ENCODE peak calls at places on chromosomes 12 and 14, in nine cellular contexts. W is endothelial cell, X is tibial artery, O is B cell, I is fibroblast of mammary gland, V is fibroblast of lung, J is cardiac muscle cell, U is left lung, Q is AG04450. F is an unnamed sample.
A peak's percentile ranks its signal among the peaks of the same experiment; 100 is the strongest.

GRCh38 chr14:23299186-23299521 is 3.5 kb downstream of the PPP1R3E start:
- DNase-seq in U (no peak), W (no peak), I (no peak), X (no peak), Q (no peak), V (no peak), O (no peak), J (no peak), F (no peak)

GRCh38 chr12:27244680-27245005 is 557 bp downstream of the STK38L start:
- DNase-seq in U (no peak), X (no peak), I (peak; percentile 68), Q (no peak), V (peak; percentile 65), O (peak; percentile 42), W (no peak), J (peak; percentile 56), F (no peak)

GRCh38 chr12:30457621-30458289 is 237.9 kb downstream of the IPO8 start:
- DNase-seq in J (peak; percentile 93), U (no peak), O (no peak), W (no peak), V (peak; percentile 92), Q (peak; percentile 26), I (peak; percentile 96), X (no peak), F (no peak)

GRCh38 chr14:91839754-91840153 is 27.6 kb downstream of the TC2N start:
- DNase-seq in Q (no peak), O (no peak), I (no peak), J (no peak), V (no peak), W (no peak), X (no peak), U (no peak), F (no peak)

GRCh38 chr12:15580431-15580830 is 208.8 kb downstream of the EPS8 start:
- DNase-seq in J (no peak), Q (no peak), O (no peak), V (no peak), X (no peak), W (no peak), I (no peak), U (no peak), F (no peak)

GRCh38 chr14:100439781-100440180 is 116.6 kb downstream of the SLC25A47 start:
- DNase-seq in X (no peak), J (peak; percentile 59), I (peak; percentile 36), Q (no peak), W (no peak), U (no peak), O (no peak), V (peak; percentile 17), F (no peak)

GRCh38 chr14:75640876-75641275 is 19.8 kb downstream of the ERG28 start:
- DNase-seq in O (no peak), I (no peak), V (no peak), Q (no peak), U (no peak), J (no peak), W (no peak), X (no peak), F (no peak)

GRCh38 chr12:108117163-108117849 is 11.8 kb upstream of the WSCD2 start:
- DNase-seq in V (no peak), W (no peak), I (no peak), X (no peak), U (no peak), O (no peak), Q (no peak), J (no peak), F (no peak)

GRCh38 chr14:20794644-20795369 is 7.8 kb downstream of the RNASE1 start:
- DNase-seq in X (no peak), U (no peak), O (no peak), V (no peak), I (no peak), Q (no peak), W (no peak), J (peak; percentile 42), F (no peak)

GRCh38 chr14:95774265-95775160 is 60.6 kb upstream of the TCL1A start:
- DNase-seq in V (peak; percentile 46), I (peak; percentile 58), W (peak; percentile 69), U (no peak), Q (no peak), J (peak; percentile 40), O (peak; percentile 59), X (peak; percentile 50), F (peak; percentile 52)

GRCh38 chr14:23829736-23830474 is 123.7 kb upstream of the DHRS4 start:
- DNase-seq in I (peak; percentile 88), X (no peak), J (peak; percentile 85), Q (peak; percentile 23), U (no peak), O (no peak), V (peak; percentile 82), W (no peak), F (no peak)

GRCh38 chr12:98868076-98868475 is 223.0 kb downstream of the APAF1 start:
- DNase-seq in X (no peak), Q (no peak), W (no peak), V (no peak), O (no peak), I (no peak), U (no peak), J (no peak), F (no peak)

GRCh38 chr14:50233335-50234250 is 2.2 kb upstream of the SOS2 start:
- DNase-seq in I (no peak), Q (no peak), V (no peak), W (no peak), X (no peak), U (no peak), O (no peak), J (no peak), F (no peak)

GRCh38 chr14:99273025-99273723 is 1.2 kb upstream of the BCL11B start:
- DNase-seq in O (no peak), Q (no peak), X (no peak), J (peak; percentile 19), V (no peak), U (no peak), W (peak; percentile 50), I (no peak), F (no peak)

GRCh38 chr12:13099066-13099909 is 4.2 kb downstream of the GSG1 start:
- DNase-seq in V (peak; percentile 7), W (peak; percentile 31), I (no peak), X (peak; percentile 51), O (peak; percentile 75), U (no peak), Q (no peak), J (peak; percentile 20), F (no peak)

GRCh38 chr14:94145902-94146527 is 16.6 kb upstream of the IFI27L2 start:
- DNase-seq in W (no peak), V (no peak), X (no peak), Q (no peak), O (no peak), J (no peak), I (no peak), U (no peak), F (no peak)

GRCh38 chr14:93262446-93262845 is 55.4 kb downstream of the UBR7 start:
- DNase-seq in I (no peak), J (no peak), V (no peak), W (no peak), U (no peak), Q (no peak), X (no peak), O (no peak), F (no peak)

GRCh38 chr12:64351265-64351664 is 39.3 kb downstream of the C12orf56 start:
- DNase-seq in I (no peak), W (no peak), X (no peak), Q (no peak), O (no peak), U (no peak), J (no peak), V (no peak), F (no peak)

GRCh38 chr12:64347630-64348029 is 42.9 kb downstream of the C12orf56 start:
- DNase-seq in X (no peak), W (no peak), J (no peak), V (no peak), O (no peak), I (no peak), Q (no peak), U (no peak), F (no peak)

DNA sequence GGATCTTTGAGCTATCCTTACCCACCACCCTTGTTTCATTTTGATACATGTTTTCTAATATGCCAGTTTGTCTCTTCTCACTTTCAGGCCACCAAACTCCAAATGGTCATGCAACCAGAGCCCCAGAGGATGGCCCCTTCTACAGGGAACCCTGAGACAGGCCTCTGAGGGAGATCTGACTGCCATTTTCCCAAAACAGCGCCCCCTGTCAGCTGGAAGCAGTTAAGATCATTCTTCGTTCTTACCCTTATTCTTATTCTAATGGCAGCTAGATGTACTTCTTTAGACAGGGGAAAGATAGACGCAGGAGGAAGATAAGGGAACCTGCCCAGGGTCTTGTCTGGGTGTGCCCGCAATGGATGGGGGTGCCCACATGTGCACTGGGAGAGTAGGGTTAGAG is 38.4 kb downstream of the C12orf56 start:
- DNase-seq in X (no peak), O (no peak), I (no peak), W (no peak), U (no peak), Q (no peak), V (no peak), J (no peak), F (no peak)
- TF ChIP-seq CTCF in X (no peak), O (no peak), I (no peak), W (peak; percentile 21), U (no peak), Q (no peak), V (no peak), J (no peak), F (no peak)

DNA sequence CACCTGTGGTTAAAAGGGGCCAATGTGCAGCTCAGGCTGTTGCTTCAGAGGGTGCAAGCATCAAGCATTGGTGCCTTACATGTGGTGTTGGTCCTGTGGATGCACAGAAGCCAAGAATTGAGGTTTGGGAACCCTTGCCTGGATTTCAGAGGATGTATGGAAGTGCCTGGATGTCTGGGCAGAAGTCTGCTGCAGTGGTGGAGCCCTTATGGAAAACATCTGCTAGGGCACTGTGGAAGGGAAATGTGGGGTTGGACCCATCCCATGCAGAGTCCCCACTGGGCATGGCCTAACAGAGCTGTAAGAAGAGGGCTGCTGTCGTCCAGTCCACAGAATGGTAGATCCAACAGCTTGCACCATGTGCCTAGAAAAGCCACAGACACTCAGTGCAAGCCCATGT is 36.6 kb downstream of the PCNX1 start:
- DNase-seq in V (no peak), W (no peak), Q (no peak), O (no peak), X (no peak), I (no peak), J (no peak), U (no peak), F (no peak)
- TF ChIP-seq CTCF in V (no peak), W (no peak), Q (no peak), O (no peak), X (no peak), I (no peak), J (no peak), U (no peak), F (no peak)

GRCh38 chr12:105968025-105968424 is 170.7 kb downstream of the NUAK1 start:
- DNase-seq in O (no peak), I (no peak), V (no peak), Q (no peak), X (no peak), U (no peak), W (no peak), J (no peak), F (no peak)
- TF ChIP-seq CTCF in O (no peak), I (no peak), V (no peak), Q (no peak), X (no peak), U (no peak), W (no peak), J (no peak), F (no peak)

DNA sequence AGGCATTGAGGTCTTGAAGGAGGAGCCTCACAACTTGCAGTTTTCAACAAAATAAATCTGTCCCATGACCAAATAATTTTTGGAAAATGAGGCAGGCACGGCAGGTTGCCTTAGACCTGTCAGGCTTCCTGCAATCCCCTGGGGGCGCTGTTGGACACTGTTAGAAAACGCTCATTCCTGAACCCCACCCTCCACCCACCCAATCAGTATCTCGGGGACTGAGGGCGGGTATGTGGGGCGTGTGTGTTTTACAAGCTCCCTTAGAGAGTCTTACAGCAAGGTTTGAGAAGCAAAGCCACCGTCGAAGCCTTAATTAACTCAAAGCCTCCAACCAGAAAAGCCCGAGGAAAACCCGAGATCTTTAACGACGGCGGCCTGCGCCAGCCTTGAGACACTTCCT is 122.8 kb downstream of the GLT1D1 start:
- DNase-seq in J (no peak), V (no peak), O (no peak), X (no peak), I (no peak), U (no peak), W (no peak), Q (no peak), F (no peak)
- TF ChIP-seq CTCF in J (no peak), V (no peak), O (no peak), X (no peak), I (no peak), U (peak; percentile 12), W (no peak), Q (no peak), F (no peak)